ENCODE peak calls at places on chromosomes 6 and 20, in eight cellular contexts. Q is spleen, X is testis, W is transverse colon, F is adrenal gland, D is stomach, C is A549, J is Peyer's patch. K is an unnamed sample.

GRCh38 chr6:87700729-87701675 is 1.0 kb downstream of the AKIRIN2 start:
- DNase-seq in Q (peak; percentile 92), F (peak; percentile 79), J (peak; percentile 47), X (peak; percentile 56), W (peak; percentile 35), D (no peak), C (peak; percentile 44), K (peak; percentile 67)

GRCh38 chr6:20542927-20543602 is 8.8 kb downstream of the CDKAL1 start:
- DNase-seq in J (no peak), Q (no peak), X (no peak), D (no peak), C (no peak), F (no peak), W (no peak), K (no peak)

GRCh38 chr20:59515013-59515905 is 89.1 kb upstream of the PHACTR3 start:
- DNase-seq in J (peak; percentile 75), F (peak; percentile 87), C (peak; percentile 88), W (peak; percentile 73), X (peak; percentile 88), D (peak; percentile 77), Q (no peak), K (peak; percentile 43)

GRCh38 chr6:163588211-163588919 is 173.8 kb downstream of the QKI start:
- DNase-seq in F (no peak), C (no peak), X (no peak), J (no peak), W (no peak), D (no peak), Q (no peak), K (no peak)

GRCh38 chr6:70956451-70957283 is at the start of gene B3GAT2:
- DNase-seq in J (peak; percentile 51), W (no peak), C (no peak), D (no peak), X (peak; percentile 31), F (no peak), Q (peak; percentile 80), K (no peak)

GRCh38 chr20:35503841-35504460 is 25.5 kb downstream of the C20orf173 start:
- DNase-seq in D (no peak), F (peak; percentile 57), C (no peak), W (no peak), Q (no peak), J (no peak), X (peak; percentile 63), K (peak; percentile 44)

GRCh38 chr6:44800171-44800671 is 412.7 kb downstream of the CDC5L start:
- DNase-seq in W (no peak), D (no peak), Q (no peak), C (peak; percentile 4), X (peak; percentile 43), J (no peak), F (peak; percentile 59), K (no peak)

GRCh38 chr6:133817460-133818047 is 71.4 kb upstream of the TCF21 start:
- DNase-seq in F (no peak), J (no peak), D (no peak), X (peak; percentile 79), C (no peak), W (peak; percentile 16), Q (no peak), K (peak; percentile 41)

GRCh38 chr6:165659945-165660862 is 2.8 kb downstream of the PDE10A start:
- DNase-seq in Q (no peak), X (no peak), C (no peak), D (no peak), W (no peak), J (no peak), F (no peak), K (peak; percentile 58)

GRCh38 chr6:14074723-14075503 is 42.7 kb upstream of the CD83 start:
- DNase-seq in J (no peak), X (peak; percentile 44), C (no peak), Q (no peak), W (no peak), F (peak; percentile 64), D (no peak), K (peak; percentile 27)

GRCh38 chr20:2946988-2947961 is 74.0 kb downstream of the PTPRA start:
- DNase-seq in J (no peak), C (no peak), X (peak; percentile 75), Q (no peak), F (no peak), D (no peak), W (no peak), K (no peak)

GRCh38 chr6:99362644-99363268 is 13.3 kb upstream of the FAXC start:
- DNase-seq in C (no peak), Q (no peak), J (no peak), W (no peak), X (no peak), F (no peak), D (no peak), K (no peak)

GRCh38 chr6:20454201-20454824 is 52.6 kb downstream of the E2F3 start:
- DNase-seq in F (no peak), D (no peak), J (no peak), X (no peak), W (no peak), Q (no peak), C (no peak), K (no peak)

GRCh38 chr6:157650261-157650640 is 172.8 kb upstream of the SNX9 start:
- DNase-seq in X (peak; percentile 70), F (no peak), C (no peak), D (no peak), Q (no peak), J (no peak), W (no peak), K (peak; percentile 58)

GRCh38 chr20:14446446-14446845 is 109.0 kb upstream of the FLRT3 start:
- DNase-seq in F (no peak), C (no peak), Q (no peak), W (no peak), J (no peak), D (no peak), X (no peak), K (no peak)

GRCh38 chr6:104656235-104656634 is 203.5 kb downstream of the HACE1 start:
- DNase-seq in J (no peak), D (no peak), Q (no peak), X (no peak), F (no peak), W (no peak), C (no peak), K (no peak)

GRCh38 chr6:13368079-13368478 is 39.7 kb upstream of the TBC1D7 start:
- DNase-seq in J (no peak), F (peak; percentile 71), X (no peak), D (no peak), C (no peak), W (no peak), Q (no peak), K (no peak)

GRCh38 chr20:39394461-39394860 is 432.3 kb downstream of the DHX35 start:
- DNase-seq in C (no peak), Q (no peak), F (no peak), D (no peak), J (no peak), W (no peak), X (no peak), K (no peak)

GRCh38 chr6:25122001-25122400 is 157.2 kb upstream of the CARMIL1 start:
- DNase-seq in F (peak; percentile 77), Q (no peak), J (no peak), C (no peak), X (no peak), W (no peak), D (no peak), K (no peak)

GRCh38 chr20:5181955-5182354 is 55.1 kb downstream of the CDS2 start:
- DNase-seq in F (peak; percentile 21), J (no peak), X (no peak), C (no peak), W (no peak), Q (no peak), D (no peak), K (no peak)

GRCh38 chr6:44489912-44490604 is 102.6 kb downstream of the CDC5L start:
- DNase-seq in X (peak; percentile 34), F (peak; percentile 80), Q (no peak), D (no peak), J (no peak), W (no peak), C (peak; percentile 44), K (peak; percentile 38)

GRCh38 chr6:26240157-26240980 is 124.6 kb upstream of the BTN3A2 start:
- DNase-seq in D (peak; percentile 35), J (peak; percentile 69), C (no peak), F (peak; percentile 85), W (peak; percentile 50), X (peak; percentile 90), Q (peak; percentile 91), K (no peak)
- TF ChIP-seq POLR2A in D (no peak), J (peak; percentile 39), C (no peak), F (peak; percentile 91), W (peak; percentile 92), X (peak; percentile 59), Q (peak; percentile 96), K (no peak)

GRCh38 chr6:107493158-107494057 is 3.5 kb downstream of the SOBP start:
- DNase-seq in X (peak; percentile 33), J (no peak), Q (no peak), W (no peak), F (no peak), C (no peak), D (peak; percentile 57), K (no peak)

GRCh38 chr6:107491059-107491609 is 1.2 kb downstream of the SOBP start:
- DNase-seq in W (peak; percentile 55), D (peak; percentile 57), J (peak; percentile 60), C (peak; percentile 8), X (peak; percentile 64), Q (peak; percentile 80), F (peak; percentile 80), K (peak; percentile 87)

GRCh38 chr6:107489636-107490567 is at the start of gene SOBP:
- DNase-seq in W (peak; percentile 33), C (peak; percentile 36), X (peak; percentile 83), F (peak; percentile 74), J (peak; percentile 60), Q (peak; percentile 84), D (peak; percentile 37), K (peak; percentile 84)

GRCh38 chr6:107490568-107491058 is 696 bp downstream of the SOBP start:
- DNase-seq in Q (no peak), X (peak; percentile 52), F (peak; percentile 57), J (peak; percentile 47), D (no peak), C (no peak), W (no peak), K (peak; percentile 26)

GRCh38 chr6:107491791-107492674 is 2.1 kb downstream of the SOBP start:
- DNase-seq in Q (no peak), D (no peak), X (peak; percentile 67), C (no peak), W (no peak), J (no peak), F (peak; percentile 65), K (peak; percentile 39)
- H3K27ac ChIP-seq in Q (no peak overlapping the region), D (no peak overlapping the region), X (peak overlapping the region; percentile 85), C (no peak overlapping the region), W (peak overlapping the region; percentile 82), J (no peak overlapping the region), F (no peak overlapping the region), K (no peak overlapping the region)

DNA sequence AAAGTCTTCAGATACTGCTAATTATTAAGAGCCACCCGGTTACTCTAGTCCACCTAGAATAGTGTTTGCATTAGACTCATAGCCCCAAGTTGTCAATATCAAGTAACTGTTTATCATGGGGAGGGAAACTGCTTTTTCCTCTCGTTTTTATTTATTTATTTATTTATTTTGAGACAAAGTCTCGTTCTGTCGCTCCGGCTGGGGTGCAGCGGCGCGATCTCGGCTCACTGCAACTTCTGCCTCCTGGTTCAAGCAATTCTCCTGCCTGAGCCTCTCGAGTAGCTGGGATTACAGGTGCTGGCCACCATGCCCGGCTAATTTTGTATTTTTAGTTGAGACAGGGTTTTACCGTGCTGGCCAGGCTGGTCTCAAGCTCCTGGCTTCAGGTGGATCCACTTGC is 16.1 kb upstream of the CCDC170 start:
- DNase-seq in D (no peak), W (no peak), C (no peak), F (no peak), J (no peak), Q (no peak), X (no peak), K (no peak)
- TF ChIP-seq POLR2A in D (no peak), W (no peak), C (no peak), F (no peak), J (no peak), Q (no peak), X (no peak), K (no peak)

GRCh38 chr6:7431594-7432390 is 42.2 kb downstream of the RIOK1 start:
- DNase-seq in X (no peak), J (no peak), W (no peak), F (peak; percentile 38), C (no peak), Q (no peak), D (peak; percentile 36), K (no peak)
- H3K27ac ChIP-seq in X (no peak overlapping the region), J (no peak overlapping the region), W (no peak overlapping the region), F (no peak overlapping the region), C (no peak overlapping the region), Q (no peak overlapping the region), D (no peak overlapping the region), K (no peak overlapping the region)